ENCODE peak calls at places on chromosome 16, in five cellular contexts. V is A549, A is body of pancreas, L is K562, K is tibial nerve. P is an unnamed sample.

GRCh38 chr16:86515420-86515779 is 5.1 kb downstream of the FOXF1 start:
- DNase-seq in V (no peak), A (no peak), L (no peak), K (no peak), P (no peak)

GRCh38 chr16:66427036-66427446 is at the start of gene BEAN1:
- DNase-seq in V (peak; percentile 46), A (peak; percentile 9), L (peak; percentile 78), K (no peak), P (peak; percentile 17)

GRCh38 chr16:1865902-1866690 is 5.9 kb downstream of the MEIOB start:
- DNase-seq in V (no peak), A (no peak), L (no peak), K (no peak), P (no peak)

GRCh38 chr16:65745-66144 is 6.7 kb downstream of the RHBDF1 start:
- DNase-seq in V (peak; percentile 90), A (peak; percentile 86), L (peak; percentile 76), K (peak; percentile 91), P (peak; percentile 83)

GRCh38 chr16:74737521-74737920 is 36.9 kb upstream of the MLKL start:
- DNase-seq in V (no peak), A (no peak), L (no peak), K (no peak), P (no peak)

GRCh38 chr16:49858200-49859129 is 2.6 kb upstream of the ZNF423 start:
- DNase-seq in V (peak; percentile 17), A (peak; percentile 61), L (peak; percentile 45), K (no peak), P (peak; percentile 57)

GRCh38 chr16:24540575-24541240 is 1.3 kb downstream of the RBBP6 start:
- DNase-seq in V (no peak), A (peak; percentile 11), L (no peak), K (no peak), P (no peak)

GRCh38 chr16:381788-382717 is at the start of gene PGAP6:
- DNase-seq in V (no peak), A (peak; percentile 68), L (peak; percentile 92), K (peak; percentile 66), P (peak; percentile 73)

GRCh38 chr16:89575247-89576172 is at the start of gene CPNE7:
- DNase-seq in V (peak; percentile 60), A (no peak), L (peak; percentile 82), K (no peak), P (no peak)

GRCh38 chr16:75491876-75492275 is 3.4 kb downstream of the CHST6 start:
- DNase-seq in V (peak; percentile 57), A (no peak), L (no peak), K (no peak), P (peak; percentile 72)

GRCh38 chr16:63458842-63459241 is 1422.6 kb upstream of the CDH8 start:
- DNase-seq in V (no peak), A (no peak), L (no peak), K (no peak), P (no peak)
- TF ChIP-seq POLR2A in V (no peak), A (no peak), L (no peak), K (no peak), P (no peak)

GRCh38 chr16:4425378-4426020 is at the start of gene DNAJA3:
- DNase-seq in V (peak; percentile 95), A (peak; percentile 93), L (peak; percentile 96), K (peak; percentile 84), P (peak; percentile 92)

GRCh38 chr16:4428500-4428899 is 2.8 kb downstream of the DNAJA3 start:
- DNase-seq in V (no peak), A (no peak), L (no peak), K (no peak), P (no peak)

GRCh38 chr16:4431023-4431422 is 5.4 kb downstream of the DNAJA3 start:
- DNase-seq in V (no peak), A (no peak), L (no peak), K (no peak), P (no peak)

GRCh38 chr16:4426722-4427372 is 1.2 kb downstream of the DNAJA3 start:
- DNase-seq in V (no peak), A (no peak), L (no peak), K (no peak), P (no peak)

DNA sequence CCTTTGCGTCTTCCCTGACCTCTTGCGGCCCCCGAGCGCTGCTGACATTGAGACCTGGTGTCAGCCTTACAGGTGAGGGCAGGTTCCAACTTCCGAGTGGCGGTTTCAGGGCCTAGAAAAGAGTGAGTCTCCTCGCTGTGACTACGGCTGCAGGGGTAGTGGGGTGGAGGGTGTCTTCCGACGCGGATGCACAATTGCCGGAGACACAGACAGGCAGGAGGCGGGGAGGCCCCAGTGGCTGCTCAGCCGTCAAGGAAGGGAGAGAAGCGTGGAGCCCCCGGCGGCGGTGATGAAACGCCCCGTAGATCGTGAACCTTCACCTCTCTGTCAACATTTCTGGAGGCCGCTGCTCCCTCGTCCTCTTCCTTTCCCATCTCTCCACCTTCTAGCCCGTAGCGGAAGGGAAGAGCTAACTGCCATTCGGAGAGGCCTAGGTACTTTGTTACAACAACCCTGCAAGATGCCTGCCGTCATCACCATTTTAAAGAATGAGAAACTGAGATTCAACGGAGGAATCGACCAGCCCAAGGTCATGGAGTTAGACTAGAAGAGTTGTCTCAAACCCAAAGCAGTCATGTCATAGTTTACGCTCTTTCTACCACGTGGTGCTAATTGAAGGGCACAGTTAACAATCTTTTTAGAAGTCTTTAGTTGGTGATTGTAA is 485 bp downstream of the DNAJA3 start:
- DNase-seq in V (peak; percentile 18), A (no peak), L (no peak), K (no peak), P (no peak)
- TF ChIP-seq CTCF in V (no peak), A (no peak), L (no peak), K (no peak), P (no peak)

DNA sequence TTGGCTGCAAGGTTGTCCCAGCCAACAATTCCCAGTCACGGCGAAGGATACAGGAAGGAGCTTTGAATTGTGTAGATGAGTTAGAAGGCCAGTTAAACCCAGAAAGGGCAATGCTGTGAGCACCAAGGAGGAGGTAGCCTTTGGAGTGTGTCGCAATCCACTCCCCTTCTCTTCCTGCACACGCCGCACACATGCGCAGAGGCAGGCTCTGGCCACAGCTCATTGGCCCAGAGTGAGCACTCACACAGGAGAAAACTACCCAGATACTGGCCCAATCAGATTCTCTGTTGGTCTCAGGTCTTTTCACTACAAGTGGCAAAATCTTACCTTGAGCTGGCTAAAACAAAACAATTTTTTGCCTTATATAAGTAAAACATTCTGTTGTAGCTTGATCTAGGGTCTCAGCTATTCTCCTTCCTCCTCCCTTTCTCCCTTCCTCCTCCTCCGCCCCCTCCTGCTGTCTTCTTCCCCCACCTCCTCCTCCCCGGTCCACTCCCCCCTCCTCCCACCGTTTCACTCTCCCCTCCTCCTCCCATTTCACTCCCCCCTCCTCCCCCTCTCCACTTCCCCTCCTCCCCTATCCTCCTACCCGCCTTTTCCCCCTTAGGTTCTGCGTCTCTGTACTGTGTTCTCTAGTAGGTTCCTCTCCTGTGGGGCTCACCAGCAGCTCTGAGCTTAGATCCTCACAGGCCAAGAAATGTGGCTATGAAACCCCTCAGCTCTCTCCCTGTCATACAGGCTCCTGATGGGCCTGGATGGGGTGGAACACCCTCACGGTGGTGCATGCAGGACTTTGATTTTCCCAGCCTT is 344.9 kb downstream of the CPPED1 start:
- DNase-seq in V (no peak), A (peak; percentile 45), L (no peak), K (peak; percentile 16), P (peak; percentile 30)
- TF ChIP-seq POLR2A in V (no peak), A (no peak), L (no peak), K (no peak), P (no peak)

DNA sequence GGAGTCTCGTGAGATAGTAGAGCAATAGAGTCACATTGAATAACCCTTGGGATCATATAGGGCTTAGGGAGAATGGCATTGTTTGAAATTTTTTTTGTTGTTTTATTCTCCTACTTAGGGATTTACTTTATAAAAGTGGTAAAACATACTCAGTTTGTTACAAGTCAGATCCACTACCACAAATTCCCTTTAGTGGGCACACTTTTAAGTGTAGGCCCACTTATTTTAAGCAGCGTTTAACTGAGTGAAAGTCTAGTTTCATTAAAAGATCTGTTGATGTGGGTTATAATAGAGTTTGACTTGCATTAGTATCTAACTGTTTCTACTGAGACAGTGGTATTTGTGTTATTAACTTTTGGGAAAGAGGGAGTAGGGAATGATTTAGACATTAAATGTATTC is 49.3 kb downstream of the USP10 start:
- DNase-seq in V (no peak), A (no peak), L (no peak), K (no peak), P (no peak)
- TF ChIP-seq CTCF in V (no peak), A (no peak), L (no peak), K (no peak), P (no peak)

GRCh38 chr16:84628226-84628731 is 10.4 kb upstream of the COTL1 start:
- DNase-seq in V (no peak), A (no peak), L (no peak), K (no peak), P (no peak)
- TF ChIP-seq POLR2A in V (no peak), A (no peak), L (no peak), K (no peak), P (no peak)

GRCh38 chr16:73172621-73173312 is 124.8 kb upstream of the ZFHX3 start:
- DNase-seq in V (peak; percentile 36), A (peak; percentile 87), L (peak; percentile 28), K (peak; percentile 83), P (peak; percentile 86)
- TF ChIP-seq CTCF in V (peak; percentile 19), A (peak; percentile 88), L (no peak), K (no peak), P (peak; percentile 51)

GRCh38 chr16:19717781-19718623 is at the start of the genes IQCK and KNOP1:
- DNase-seq in V (peak; percentile 90), A (peak; percentile 90), L (peak; percentile 89), K (peak; percentile 85), P (peak; percentile 92)
- TF ChIP-seq POLR2A in V (peak; percentile 75), A (peak; percentile 70), L (peak; percentile 86), K (peak; percentile 74), P (peak; percentile 21)

P was measured in adrenal gland.